ENCODE peak calls at places on chromosomes 1 and 21, in five cellular contexts. T is iPS DF 6.9, E is cardiac muscle cell, M is spleen, X is stomach. S is an unnamed sample.

GRCh38 chr1:200558866-200559459 is 61.6 kb downstream of the KIF14 start:
- DNase-seq in T (no peak), E (peak; percentile 76), M (no peak), X (no peak), S (peak; percentile 44)

GRCh38 chr1:115888976-115889375 is 48.0 kb upstream of the NHLH2 start:
- DNase-seq in T (no peak), E (no peak), M (no peak), X (no peak), S (no peak)

GRCh38 chr21:43764576-43765495 is 11.3 kb downstream of the CSTB start:
- DNase-seq in T (no peak), E (no peak), M (no peak), X (no peak), S (no peak)

GRCh38 chr1:166839600-166840308 is 479 bp downstream of the POGK start:
- DNase-seq in T (no peak), E (peak; percentile 28), M (peak; percentile 92), X (peak; percentile 57), S (peak; percentile 50)

GRCh38 chr1:51247022-51247421 is 10.9 kb downstream of the RNF11 start:
- DNase-seq in T (no peak), E (no peak), M (no peak), X (no peak), S (no peak)

GRCh38 chr1:204075116-204075636 is 2.3 kb downstream of the SOX13 start:
- DNase-seq in T (no peak), E (peak; percentile 51), M (no peak), X (peak; percentile 44), S (no peak)

GRCh38 chr1:17966341-17966740 is 141.3 kb upstream of the IGSF21 start:
- DNase-seq in T (no peak), E (no peak), M (no peak), X (no peak), S (no peak)

GRCh38 chr1:50700226-50701020 is 259.6 kb downstream of the FAF1 start:
- DNase-seq in T (peak; percentile 67), E (no peak), M (no peak), X (no peak), S (peak; percentile 95)

GRCh38 chr1:60078182-60078581 is 4.6 kb upstream of the C1orf87 start:
- DNase-seq in T (no peak), E (peak; percentile 8), M (no peak), X (no peak), S (no peak)

GRCh38 chr1:46747683-46748288 is 28.9 kb upstream of the EFCAB14 start:
- DNase-seq in T (no peak), E (peak; percentile 71), M (no peak), X (peak; percentile 57), S (peak; percentile 70)

GRCh38 chr21:28277324-28277723 is 715.4 kb downstream of the LTN1 start:
- DNase-seq in T (no peak), E (no peak), M (no peak), X (no peak), S (no peak)

GRCh38 chr1:21436488-21437340 is 3.2 kb upstream of the NBPF3 start:
- DNase-seq in T (no peak), E (no peak), M (no peak), X (peak; percentile 46), S (no peak)

GRCh38 chr21:31894441-31894840 is 21.6 kb downstream of the HUNK start:
- DNase-seq in T (no peak), E (no peak), M (no peak), X (no peak), S (no peak)

GRCh38 chr1:43306688-43307457 is 6.1 kb downstream of the TIE1 start:
- DNase-seq in T (no peak), E (no peak), M (peak; percentile 64), X (no peak), S (no peak)

GRCh38 chr1:41053324-41053723 is 31.8 kb upstream of the SLFNL1 start:
- DNase-seq in T (no peak), E (no peak), M (no peak), X (no peak), S (no peak)

GRCh38 chr1:34009340-34009975 is 145.6 kb downstream of the HMGB4 start:
- DNase-seq in T (no peak), E (peak; percentile 2), M (no peak), X (no peak), S (no peak)

GRCh38 chr1:24683713-24684162 is 40.6 kb downstream of the SRRM1 start:
- DNase-seq in T (no peak), E (peak; percentile 92), M (peak; percentile 15), X (no peak), S (no peak)

GRCh38 chr1:24688033-24688432 is 44.9 kb downstream of the SRRM1 start:
- DNase-seq in T (no peak), E (no peak), M (peak; percentile 17), X (no peak), S (no peak)

GRCh38 chr1:24693827-24694379 is 50.8 kb downstream of the SRRM1 start:
- DNase-seq in T (no peak), E (no peak), M (no peak), X (no peak), S (no peak)

GRCh38 chr1:24692351-24692980 is 49.4 kb downstream of the SRRM1 start:
- DNase-seq in T (no peak), E (no peak), M (no peak), X (no peak), S (no peak)

DNA sequence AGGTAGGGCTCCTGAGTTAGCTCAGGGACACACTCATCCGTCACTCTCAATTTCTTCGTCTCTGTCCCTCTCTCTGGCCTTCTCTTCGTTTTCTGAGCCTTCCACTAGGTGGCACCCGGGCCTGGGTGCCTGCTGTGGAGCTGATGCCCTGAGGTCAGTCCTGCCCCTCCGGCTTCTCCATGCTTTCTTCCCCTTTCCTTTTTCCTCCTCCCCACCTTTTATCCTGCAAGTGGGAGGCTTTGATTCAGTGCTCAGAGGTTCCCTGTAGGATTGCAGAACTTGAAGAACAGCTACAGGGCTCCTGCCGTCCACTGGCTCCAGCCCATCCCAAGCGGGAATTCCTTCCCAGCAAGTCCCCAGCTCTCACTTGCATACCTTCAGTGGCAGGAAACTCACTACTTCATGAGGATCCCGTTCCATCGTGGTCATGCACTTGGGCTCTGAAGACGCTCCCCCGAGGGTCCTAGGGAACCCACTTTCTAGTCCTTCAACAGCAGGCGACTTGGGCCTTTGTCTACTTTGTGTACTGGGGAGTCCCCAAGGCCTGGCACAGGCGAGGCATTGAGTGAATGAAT is 45.6 kb downstream of the SRRM1 start:
- DNase-seq in T (peak; percentile 63), E (peak; percentile 80), M (peak; percentile 86), X (peak; percentile 79), S (peak; percentile 66)
- H3K4me1 ChIP-seq in T (peaks cover 2% of the 10 kb centered on the region), E (peaks cover 2% of the 10 kb centered on the region), M (no peaks in the 10 kb centered on the region), X (peaks cover 9% of the 10 kb centered on the region), S (peaks cover 7% of the 10 kb centered on the region)

DNA sequence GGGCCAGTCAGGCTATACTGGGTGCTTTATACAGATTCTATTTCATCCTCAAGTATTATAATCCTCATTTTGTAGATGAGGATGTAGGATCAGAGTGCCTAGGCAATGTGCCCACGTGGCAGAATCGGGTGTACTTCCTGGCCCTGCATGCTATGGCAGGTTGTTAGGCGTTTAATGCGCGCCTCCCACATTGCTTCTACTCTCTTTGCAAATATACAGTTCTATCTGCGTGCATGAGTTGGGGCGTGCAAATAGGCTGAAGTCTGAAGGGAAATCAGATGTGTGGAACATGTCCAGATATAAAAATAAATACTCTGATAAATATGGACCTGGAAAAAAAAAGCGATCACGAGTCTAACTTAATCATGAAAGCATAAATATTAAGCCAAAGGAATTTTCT is 194.7 kb upstream of the FMN2 start:
- DNase-seq in T (no peak), E (no peak), M (no peak), X (peak; percentile 38), S (no peak)
- H3K4me3 ChIP-seq in T (no peak overlapping the region), E (no peak overlapping the region), M (no peak overlapping the region), X (no peak overlapping the region), S (no peak overlapping the region)

DNA sequence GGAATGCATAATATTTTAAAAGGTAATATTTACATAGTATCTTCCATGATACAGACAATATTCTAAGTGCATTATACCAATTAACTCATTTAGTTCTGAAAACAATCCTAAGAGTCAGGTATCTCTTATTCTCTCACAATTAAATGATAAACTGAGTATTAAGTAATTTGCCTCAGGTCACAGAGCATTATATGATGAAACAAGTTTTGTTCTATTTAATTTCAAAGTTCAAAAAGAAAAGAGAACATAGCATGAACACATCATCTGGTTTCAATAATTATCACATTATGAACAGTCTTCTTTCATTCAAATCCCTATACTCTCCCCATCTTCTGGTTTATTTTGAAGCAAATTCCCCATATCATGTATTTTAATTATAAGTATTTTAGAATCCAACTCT is 927.5 kb downstream of the ADGRL2 start:
- DNase-seq in T (no peak), E (no peak), M (no peak), X (no peak), S (no peak)
- H3K9me3 ChIP-seq in T (no peaks in the 10 kb centered on the region), E (no peaks in the 10 kb centered on the region), M (peaks cover 40% of the 10 kb centered on the region), X (peaks cover 16% of the 10 kb centered on the region), S (peaks cover 16% of the 10 kb centered on the region)

GRCh38 chr1:244869950-244870349 is 5.6 kb upstream of the HNRNPU start:
- DNase-seq in T (no peak), E (no peak), M (no peak), X (no peak), S (no peak)
- H3K4me1 ChIP-seq in T (no peaks in the 10 kb centered on the region), E (peaks cover 21% of the 10 kb centered on the region), M (peaks cover 9% of the 10 kb centered on the region), X (peaks cover 10% of the 10 kb centered on the region), S (peaks cover 4% of the 10 kb centered on the region)

DNA sequence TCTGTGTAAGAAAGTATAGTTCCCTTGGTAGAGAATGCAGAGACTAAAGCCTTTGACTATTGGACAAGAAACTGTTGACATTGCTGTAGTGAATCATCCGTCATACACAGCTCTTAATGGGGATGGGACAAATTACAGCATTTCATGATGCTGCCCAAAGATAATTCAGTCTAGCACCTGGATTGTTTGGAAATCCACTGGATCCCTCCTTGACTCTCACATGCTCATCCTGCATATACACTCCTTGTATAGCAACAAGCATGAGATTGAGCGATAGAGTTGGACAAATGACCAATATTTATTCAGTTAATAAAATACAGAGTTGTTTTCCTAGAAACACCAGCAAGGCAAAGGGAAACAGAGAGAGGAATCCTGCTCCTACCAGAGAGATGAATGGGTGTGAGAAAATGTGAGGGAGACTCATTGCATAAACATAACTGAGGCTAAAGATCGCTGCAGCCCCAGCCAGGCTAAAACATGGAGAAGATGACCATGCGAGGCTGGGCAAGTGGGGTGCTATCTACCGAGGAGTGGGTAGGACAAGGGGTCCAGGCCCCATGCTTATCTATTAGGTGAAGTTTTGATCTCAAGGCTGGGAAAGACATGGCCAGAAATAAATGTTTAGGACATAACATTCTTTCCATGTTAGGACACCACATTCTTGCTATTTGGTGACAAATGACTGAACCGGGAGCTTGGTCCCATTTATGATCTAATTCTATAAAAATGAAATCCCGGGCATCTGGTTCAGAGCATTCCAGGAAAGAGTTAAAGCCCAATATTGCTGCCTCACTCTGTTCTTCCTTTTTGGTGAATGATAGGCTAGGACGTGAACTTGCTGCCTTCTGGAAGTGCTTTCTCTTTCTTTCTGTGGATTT is 153.2 kb downstream of the TGFB2 start:
- DNase-seq in T (no peak), E (no peak), M (no peak), X (no peak), S (no peak)
- H3K4me3 ChIP-seq in T (no peak overlapping the region), E (no peak overlapping the region), M (no peak overlapping the region), X (peak overlapping the region; percentile 18), S (no peak overlapping the region)

S was measured in NT2/D1.